ENCODE peak calls at places on chromosomes 11 and 22, in four cellular contexts. P is dorsolateral prefrontal cortex; F is HCT116; O is stimulated activated CD4-positive, alpha-beta T cell treated with anti-CD3 and anti-CD28 coated beads, TNF-alpha, amount 100 ng/mL, for 48 hours. L is an unnamed sample.

GRCh38 chr11:105781807-105782206 is 171.9 kb downstream of the GRIA4 start:
- DNase-seq in P (no peak), F (no peak), O (no peak), L (no peak)

GRCh38 chr11:133746663-133747306 is 98.5 kb downstream of the SPATA19 start:
- DNase-seq in P (no peak), F (no peak), O (no peak), L (no peak)

GRCh38 chr22:17786435-17787158 is 12.3 kb upstream of the BID start:
- DNase-seq in P (peak), F (no peak), O (no peak), L (peak)

GRCh38 chr11:115081972-115082371 is 403.6 kb downstream of the NXPE2 start:
- DNase-seq in P (no peak), F (no peak), O (no peak), L (no peak)

GRCh38 chr11:131025020-131025419 is 108.7 kb upstream of the SNX19 start:
- DNase-seq in P (no peak), F (no peak), O (no peak), L (no peak)

GRCh38 chr11:130671801-130672700 is 223.6 kb downstream of the ADAMTS15 start:
- DNase-seq in P (peak), F (no peak), O (no peak), L (peak)

GRCh38 chr11:130024356-130024755 is 21.7 kb upstream of the PRDM10 start:
- DNase-seq in P (no peak), F (no peak), O (no peak), L (no peak)

GRCh38 chr22:28917747-28918543 is 34.6 kb downstream of the ZNRF3 start:
- DNase-seq in P (no peak), F (peak), O (no peak), L (peak)

GRCh38 chr22:31139066-31139465 is 1.2 kb downstream of the PLA2G3 start:
- DNase-seq in P (peak), F (no peak), O (no peak), L (no peak)

GRCh38 chr22:34804588-34804987 is 261.4 kb upstream of the ISX start:
- DNase-seq in P (no peak), F (no peak), O (no peak), L (peak)

GRCh38 chr11:79616392-79616831 is 175.6 kb upstream of the TENM4 start:
- DNase-seq in P (no peak), F (no peak), O (no peak), L (no peak)

GRCh38 chr11:87425943-87426342 is 388.2 kb downstream of the TMEM135 start:
- DNase-seq in P (no peak), F (no peak), O (no peak), L (no peak)

GRCh38 chr11:70107756-70108155 is 29.6 kb downstream of the ANO1 start:
- DNase-seq in P (no peak), F (no peak), O (no peak), L (no peak)

GRCh38 chr22:17845790-17846189 is 71.5 kb upstream of the BID start:
- DNase-seq in P (no peak), F (no peak), O (no peak), L (no peak)

GRCh38 chr11:133545199-133545709 is 13.0 kb upstream of the OPCML start:
- DNase-seq in P (no peak), F (no peak), O (no peak), L (no peak)

GRCh38 chr11:128933481-128934178 is 9.0 kb downstream of the TP53AIP1 start:
- DNase-seq in P (no peak), F (no peak), O (no peak), L (no peak)

GRCh38 chr11:11534981-11535380 is 86.8 kb downstream of the GALNT18 start:
- DNase-seq in P (peak), F (no peak), O (no peak), L (no peak)

GRCh38 chr11:35272391-35272821 is 133.4 kb downstream of the CD44 start:
- DNase-seq in P (no peak), F (no peak), O (peak), L (no peak)

GRCh38 chr11:109527496-109527895 is 105.5 kb downstream of the C11orf87 start:
- DNase-seq in P (no peak), F (no peak), O (no peak), L (no peak)

GRCh38 chr22:24952837-24953293 is 349 bp downstream of the KIAA1671 start:
- DNase-seq in P (peak), F (peak), O (no peak), L (no peak)

GRCh38 chr22:19522190-19522880 is 1.9 kb downstream of the CLDN5 start:
- DNase-seq in P (no peak), F (no peak), O (no peak), L (peak)

GRCh38 chr11:34213366-34213765 is 107.9 kb downstream of the NAT10 start:
- DNase-seq in P (no peak), F (no peak), O (no peak), L (no peak)

GRCh38 chr11:121554552-121554951 is 101.8 kb upstream of the SORL1-AS1 start:
- DNase-seq in P (no peak), F (no peak), O (no peak), L (no peak)

GRCh38 chr11:61900251-61900650 is 8.9 kb upstream of the FADS3 start:
- DNase-seq in P (no peak), F (no peak), O (no peak), L (no peak)

L was measured in ecto neural progenitor cell.